ENCODE peak calls at places on chromosome 11, in seven cellular contexts. One of them, this sample, is unnamed.

GRCh38 chr11:114187173-114187572 is 109.0 kb upstream of the NNMT start:
- DNase-seq in fibroblast of lung: no peak
- DNase-seq in NB4: no peak
- DNase-seq in GM12865: peak
- DNase-seq in stomach: no peak
- DNase-seq in bronchial epithelial cell: no peak
- DNase-seq in body of pancreas: no peak
- DNase-seq in this sample: no peak

GRCh38 chr11:71355266-71355665 is 92.9 kb downstream of the DHCR7 start:
- DNase-seq in fibroblast of lung: peak
- DNase-seq in GM12865: no peak
- DNase-seq in bronchial epithelial cell: peak
- DNase-seq in body of pancreas: no peak
- DNase-seq in NB4: no peak
- DNase-seq in stomach: no peak
- DNase-seq in this sample: no peak

GRCh38 chr11:132028380-132029240 is 658.2 kb downstream of the NTM start:
- DNase-seq in body of pancreas: peak
- DNase-seq in fibroblast of lung: no peak
- DNase-seq in NB4: peak
- DNase-seq in stomach: peak
- DNase-seq in GM12865: peak
- DNase-seq in bronchial epithelial cell: peak
- DNase-seq in this sample: peak

GRCh38 chr11:3170756-3171670 is 5.9 kb upstream of the OSBPL5 start:
- DNase-seq in bronchial epithelial cell: no peak
- DNase-seq in stomach: no peak
- DNase-seq in GM12865: no peak
- DNase-seq in fibroblast of lung: no peak
- DNase-seq in NB4: no peak
- DNase-seq in body of pancreas: peak
- DNase-seq in this sample: no peak

GRCh38 chr11:11909727-11910126 is 68.0 kb downstream of the USP47 start:
- DNase-seq in fibroblast of lung: peak
- DNase-seq in body of pancreas: no peak
- DNase-seq in bronchial epithelial cell: no peak
- DNase-seq in GM12865: no peak
- DNase-seq in NB4: no peak
- DNase-seq in stomach: no peak
- DNase-seq in this sample: peak

GRCh38 chr11:57474017-57474750 is 13.9 kb downstream of the RTN4RL2 start:
- DNase-seq in bronchial epithelial cell: no peak
- DNase-seq in GM12865: no peak
- DNase-seq in NB4: peak
- DNase-seq in body of pancreas: no peak
- DNase-seq in fibroblast of lung: no peak
- DNase-seq in stomach: no peak
- DNase-seq in this sample: no peak

GRCh38 chr11:130522284-130522961 is 74.0 kb downstream of the ADAMTS15 start:
- DNase-seq in body of pancreas: peak
- DNase-seq in bronchial epithelial cell: peak
- DNase-seq in fibroblast of lung: peak
- DNase-seq in stomach: peak
- DNase-seq in NB4: no peak
- DNase-seq in GM12865: no peak
- DNase-seq in this sample: peak

GRCh38 chr11:81975261-81975900 is 758.3 kb downstream of the FAM181B start:
- DNase-seq in stomach: no peak
- DNase-seq in fibroblast of lung: no peak
- DNase-seq in NB4: no peak
- DNase-seq in GM12865: no peak
- DNase-seq in bronchial epithelial cell: peak
- DNase-seq in body of pancreas: no peak
- DNase-seq in this sample: no peak

GRCh38 chr11:77188912-77189491 is 61.0 kb downstream of the MYO7A start:
- DNase-seq in GM12865: no peak
- DNase-seq in body of pancreas: no peak
- DNase-seq in stomach: no peak
- DNase-seq in fibroblast of lung: no peak
- DNase-seq in NB4: no peak
- DNase-seq in bronchial epithelial cell: no peak
- DNase-seq in this sample: no peak

GRCh38 chr11:64299847-64300648 is at the start of gene CATSPERZ:
- DNase-seq in NB4: no peak
- DNase-seq in GM12865: no peak
- DNase-seq in fibroblast of lung: no peak
- DNase-seq in body of pancreas: no peak
- DNase-seq in stomach: no peak
- DNase-seq in bronchial epithelial cell: no peak
- DNase-seq in this sample: no peak
- TF ChIP-seq CTCF in NB4: no peak
- TF ChIP-seq CTCF in GM12865: no peak
- TF ChIP-seq CTCF in fibroblast of lung: no peak
- TF ChIP-seq CTCF in body of pancreas: no peak
- TF ChIP-seq CTCF in stomach: no peak
- TF ChIP-seq CTCF in bronchial epithelial cell: no peak
- TF ChIP-seq CTCF in this sample: no peak

GRCh38 chr11:111978028-111978771 is 41.1 kb downstream of the DIXDC1 start:
- DNase-seq in fibroblast of lung: peak
- DNase-seq in stomach: no peak
- DNase-seq in GM12865: no peak
- DNase-seq in NB4: no peak
- DNase-seq in bronchial epithelial cell: peak
- DNase-seq in body of pancreas: no peak
- DNase-seq in this sample: peak
- TF ChIP-seq CTCF in fibroblast of lung: no peak
- TF ChIP-seq CTCF in stomach: no peak
- TF ChIP-seq CTCF in GM12865: no peak
- TF ChIP-seq CTCF in NB4: no peak
- TF ChIP-seq CTCF in bronchial epithelial cell: no peak
- TF ChIP-seq CTCF in body of pancreas: no peak
- TF ChIP-seq CTCF in this sample: peak

GRCh38 chr11:32809313-32809712 is 14.9 kb upstream of the CCDC73 start:
- DNase-seq in stomach: peak
- DNase-seq in fibroblast of lung: peak
- DNase-seq in NB4: peak
- DNase-seq in GM12865: peak
- DNase-seq in bronchial epithelial cell: peak
- DNase-seq in body of pancreas: peak
- DNase-seq in this sample: peak
- TF ChIP-seq CTCF in stomach: peak
- TF ChIP-seq CTCF in fibroblast of lung: peak
- TF ChIP-seq CTCF in NB4: peak
- TF ChIP-seq CTCF in GM12865: peak
- TF ChIP-seq CTCF in bronchial epithelial cell: peak
- TF ChIP-seq CTCF in body of pancreas: peak
- TF ChIP-seq CTCF in this sample: peak

GRCh38 chr11:83840326-83840725 is 554.2 kb upstream of the CCDC90B start:
- DNase-seq in GM12865: no peak
- DNase-seq in stomach: no peak
- DNase-seq in bronchial epithelial cell: no peak
- DNase-seq in body of pancreas: no peak
- DNase-seq in fibroblast of lung: no peak
- DNase-seq in NB4: no peak
- DNase-seq in this sample: no peak

GRCh38 chr11:83831929-83832328 is 545.8 kb upstream of the CCDC90B start:
- DNase-seq in GM12865: no peak
- DNase-seq in stomach: no peak
- DNase-seq in bronchial epithelial cell: no peak
- DNase-seq in NB4: no peak
- DNase-seq in fibroblast of lung: no peak
- DNase-seq in body of pancreas: no peak
- DNase-seq in this sample: no peak

GRCh38 chr11:83835423-83835822 is 549.3 kb upstream of the CCDC90B start:
- DNase-seq in stomach: no peak
- DNase-seq in body of pancreas: no peak
- DNase-seq in bronchial epithelial cell: no peak
- DNase-seq in NB4: no peak
- DNase-seq in fibroblast of lung: peak
- DNase-seq in GM12865: peak
- DNase-seq in this sample: no peak

GRCh38 chr11:83836883-83837654 is 550.9 kb upstream of the CCDC90B start:
- DNase-seq in fibroblast of lung: peak
- DNase-seq in bronchial epithelial cell: peak
- DNase-seq in body of pancreas: peak
- DNase-seq in NB4: peak
- DNase-seq in stomach: peak
- DNase-seq in GM12865: peak
- DNase-seq in this sample: peak
- TF ChIP-seq CTCF in fibroblast of lung: peak
- TF ChIP-seq CTCF in bronchial epithelial cell: peak
- TF ChIP-seq CTCF in body of pancreas: peak
- TF ChIP-seq CTCF in NB4: peak
- TF ChIP-seq CTCF in stomach: peak
- TF ChIP-seq CTCF in GM12865: peak
- TF ChIP-seq CTCF in this sample: peak

DNA sequence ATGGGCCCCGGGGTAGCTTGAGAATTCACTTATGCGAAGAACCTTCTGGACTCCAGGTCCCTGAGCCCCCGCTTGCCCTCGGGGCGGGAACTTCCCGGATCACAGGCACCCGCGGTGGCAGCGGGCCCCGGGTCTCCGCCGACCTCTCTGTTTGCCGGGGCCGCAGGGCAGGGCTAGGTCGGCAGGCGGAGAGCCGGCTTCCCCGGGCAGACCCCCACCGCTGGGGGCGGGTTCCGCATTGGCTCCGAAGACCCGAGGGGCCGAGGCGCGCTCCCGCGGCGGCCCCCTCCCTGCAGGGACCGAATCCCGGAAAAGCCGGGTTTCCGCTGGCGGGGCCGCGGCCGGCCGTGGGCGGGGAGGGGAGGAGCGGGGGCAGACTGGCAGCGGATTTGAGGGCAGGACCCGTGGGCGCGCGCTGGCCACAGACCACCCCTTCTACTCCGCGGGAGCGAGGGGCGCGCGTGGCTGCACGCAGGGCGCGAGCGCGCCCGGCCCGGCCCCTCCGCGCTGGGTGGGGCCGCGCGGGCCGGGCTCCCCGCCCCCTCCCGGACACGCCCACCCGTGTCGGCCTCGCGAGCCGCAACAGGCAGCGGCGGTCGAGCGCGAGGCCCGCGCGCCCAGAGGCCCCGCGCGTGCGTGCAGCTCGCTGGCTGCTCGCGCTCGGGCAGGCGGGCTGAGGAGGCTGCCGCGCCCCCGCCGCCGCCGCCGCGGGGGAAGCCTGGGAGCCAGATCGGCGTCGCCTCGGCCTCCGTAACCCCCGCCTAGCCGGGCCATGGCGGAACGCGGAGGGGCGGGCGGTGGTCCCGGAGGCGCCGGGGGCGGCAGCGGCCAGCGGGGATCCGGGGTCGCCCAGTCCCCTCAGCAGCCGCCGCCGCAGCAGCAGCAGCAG is at the start of gene PACS1:
- DNase-seq in body of pancreas: peak
- DNase-seq in GM12865: peak
- DNase-seq in bronchial epithelial cell: no peak
- DNase-seq in NB4: peak
- DNase-seq in stomach: peak
- DNase-seq in fibroblast of lung: peak
- DNase-seq in this sample: peak
- TF ChIP-seq CTCF in body of pancreas: no peak
- TF ChIP-seq CTCF in GM12865: no peak
- TF ChIP-seq CTCF in bronchial epithelial cell: no peak
- TF ChIP-seq CTCF in NB4: no peak
- TF ChIP-seq CTCF in stomach: no peak
- TF ChIP-seq CTCF in fibroblast of lung: no peak
- TF ChIP-seq CTCF in this sample: peak

GRCh38 chr11:122920579-122920978 is 38.0 kb downstream of the JHY start:
- DNase-seq in bronchial epithelial cell: no peak
- DNase-seq in stomach: no peak
- DNase-seq in GM12865: no peak
- DNase-seq in body of pancreas: no peak
- DNase-seq in fibroblast of lung: no peak
- DNase-seq in NB4: no peak
- DNase-seq in this sample: no peak

GRCh38 chr11:122922893-122923292 is 40.3 kb downstream of the JHY start:
- DNase-seq in fibroblast of lung: no peak
- DNase-seq in bronchial epithelial cell: no peak
- DNase-seq in NB4: no peak
- DNase-seq in body of pancreas: no peak
- DNase-seq in stomach: no peak
- DNase-seq in GM12865: no peak
- DNase-seq in this sample: no peak

GRCh38 chr11:122917311-122917710 is 34.8 kb downstream of the JHY start:
- DNase-seq in NB4: no peak
- DNase-seq in stomach: no peak
- DNase-seq in body of pancreas: no peak
- DNase-seq in bronchial epithelial cell: peak
- DNase-seq in fibroblast of lung: peak
- DNase-seq in GM12865: no peak
- DNase-seq in this sample: peak

DNA sequence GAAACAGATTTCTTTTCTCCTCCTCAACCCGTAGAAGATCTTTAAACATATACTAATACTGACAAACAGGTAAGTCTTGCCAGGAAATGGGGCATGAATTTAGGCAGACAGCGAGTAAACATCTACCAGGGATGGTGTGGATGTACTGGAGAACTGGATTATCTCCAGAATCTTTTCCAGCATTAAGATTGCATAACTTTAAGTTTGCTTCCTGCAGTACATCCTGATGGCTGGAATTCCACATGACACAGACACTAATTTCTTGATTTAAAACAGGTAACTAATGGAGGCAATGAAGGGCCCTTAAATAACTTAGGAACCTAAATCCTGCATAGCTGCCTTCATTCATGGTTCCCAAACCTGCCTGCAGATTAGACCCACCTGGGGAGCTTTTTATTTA is 40.7 kb downstream of the JHY start:
- DNase-seq in fibroblast of lung: no peak
- DNase-seq in GM12865: no peak
- DNase-seq in NB4: no peak
- DNase-seq in body of pancreas: no peak
- DNase-seq in bronchial epithelial cell: peak
- DNase-seq in stomach: no peak
- DNase-seq in this sample: no peak
- TF ChIP-seq CTCF in fibroblast of lung: no peak
- TF ChIP-seq CTCF in GM12865: no peak
- TF ChIP-seq CTCF in NB4: no peak
- TF ChIP-seq CTCF in body of pancreas: no peak
- TF ChIP-seq CTCF in bronchial epithelial cell: no peak
- TF ChIP-seq CTCF in stomach: no peak
- TF ChIP-seq CTCF in this sample: no peak